ENCODE peak calls at places on chromosomes 11 and 22, in six cellular contexts. F is right cardiac atrium, R is T-cell, S is pancreas, L is HepG2, H is RWPE2. I is an unnamed sample.

GRCh38 chr11:56700242-56700918 is 1.5 kb downstream of the OR9G1 start:
- ATAC-seq in F (no peak), R (no peak), S (no peak), L (no peak), H (peak), I (no peak)

GRCh38 chr11:72617080-72617744 is 57.0 kb downstream of the PDE2A start:
- ATAC-seq in F (peak), R (no peak), S (peak), L (peak), H (peak), I (peak)

GRCh38 chr11:70381872-70382842 is 16.2 kb upstream of the CTTN start:
- ATAC-seq in F (no peak), R (no peak), S (no peak), L (peak), H (peak), I (peak)

GRCh38 chr22:49192180-49192856 is 635.4 kb downstream of the BRD1 start:
- ATAC-seq in F (no peak), R (no peak), S (no peak), L (no peak), H (no peak), I (no peak)

GRCh38 chr11:44936951-44937543 is 13.6 kb downstream of the TP53I11 start:
- ATAC-seq in F (no peak), R (no peak), S (peak), L (no peak), H (no peak), I (no peak)

GRCh38 chr11:69909561-69910518 is 90.6 kb upstream of the FGF3 start:
- ATAC-seq in F (no peak), R (no peak), S (no peak), L (peak), H (no peak), I (peak)

GRCh38 chr22:27874185-27874584 is 44.9 kb downstream of the PITPNB start:
- ATAC-seq in F (peak), R (no peak), S (no peak), L (no peak), H (no peak), I (no peak)

GRCh38 chr11:29985248-29985647 is 31.6 kb downstream of the KCNA4 start:
- ATAC-seq in F (peak), R (no peak), S (no peak), L (no peak), H (no peak), I (no peak)

GRCh38 chr11:33701302-33701701 is 676 bp upstream of the C11orf91 start:
- ATAC-seq in F (no peak), R (no peak), S (peak), L (no peak), H (peak), I (peak)

GRCh38 chr11:104254347-104254746 is 90.4 kb upstream of the PDGFD start:
- ATAC-seq in F (no peak), R (no peak), S (peak), L (peak), H (peak), I (peak)

GRCh38 chr11:96293583-96293982 is 49.4 kb downstream of the MAML2 start:
- ATAC-seq in F (peak), R (no peak), S (peak), L (no peak), H (no peak), I (peak)

GRCh38 chr11:19777342-19778102 is 64.9 kb downstream of the NAV2 start:
- ATAC-seq in F (peak), R (no peak), S (peak), L (peak), H (peak), I (peak)

GRCh38 chr22:45349916-45350315 is 40.2 kb downstream of the FAM118A start:
- ATAC-seq in F (no peak), R (no peak), S (no peak), L (no peak), H (no peak), I (no peak)

GRCh38 chr11:117443269-117444186 is 115.9 kb downstream of the CEP164 start:
- ATAC-seq in F (peak), R (no peak), S (peak), L (peak), H (peak), I (peak)

GRCh38 chr11:116736763-116737162 is 36.0 kb downstream of the BUD13 start:
- ATAC-seq in F (no peak), R (no peak), S (no peak), L (peak), H (peak), I (no peak)

GRCh38 chr11:129785383-129786111 is 30.1 kb upstream of the TMEM45B start:
- ATAC-seq in F (no peak), R (no peak), S (peak), L (peak), H (no peak), I (no peak)

GRCh38 chr11:110599207-110599606 is 113.0 kb downstream of the ARHGAP20 start:
- ATAC-seq in F (no peak), R (no peak), S (no peak), L (no peak), H (no peak), I (no peak)

GRCh38 chr11:72293910-72294533 is 50.0 kb upstream of the PHOX2A start:
- ATAC-seq in F (no peak), R (no peak), S (peak), L (no peak), H (no peak), I (no peak)

GRCh38 chr22:47199261-47199948 is 437.0 kb downstream of the TBC1D22A start:
- ATAC-seq in F (no peak), R (no peak), S (no peak), L (no peak), H (no peak), I (no peak)

GRCh38 chr11:128643661-128644060 is 50.2 kb upstream of the FLI1 start:
- ATAC-seq in F (no peak), R (no peak), S (no peak), L (peak), H (no peak), I (peak)

GRCh38 chr11:121391914-121392313 is 60.2 kb upstream of the SORL1 start:
- ATAC-seq in F (peak), R (no peak), S (peak), L (no peak), H (peak), I (no peak)

GRCh38 chr11:92225206-92225562 is 566 bp downstream of the FAT3 start:
- ATAC-seq in F (peak), R (no peak), S (peak), L (peak), H (peak), I (peak)

GRCh38 chr22:35617137-35617755 is at the start of gene MB:
- ATAC-seq in F (peak), R (no peak), S (no peak), L (no peak), H (no peak), I (no peak)

I was measured in SK-N-SH treated with all-trans-retinoic acid at 6 μM for 48 hours.